ENCODE peak calls at places on chromosomes 2 and 18, in ten cellular contexts. J is ureter; Z is GM13976; O is ovary; L is mesendoderm; C is stimulated activated CD8-positive, alpha-beta memory T cell treated with anti-CD3 and anti-CD28 coated beads, Interleukin-15, amount 100 ng/mL, for 48 hours; V is ELR; U is activated effector memory CD4-positive, alpha-beta T cell treated with anti-CD3 and anti-CD28 coated beads, Interleukin-2, amount 50 U/mL, for 16 hours; M is LNCaP clone FGC; G is SIG-M5. E is an unnamed sample.

GRCh38 chr2:166628478-166629136 is 134.6 kb upstream of the SCN7A start:
- DNase-seq in J (no peak), Z (no peak), O (no peak), L (peak; percentile 82), C (no peak), V (no peak), U (no peak), M (no peak), G (no peak), E (no peak)

GRCh38 chr18:79644666-79645057 is 34.9 kb upstream of the CTDP1 start:
- DNase-seq in J (no peak), Z (no peak), O (no peak), L (no peak), C (no peak), V (peak; percentile 3), U (no peak), M (no peak), G (no peak), E (no peak)

GRCh38 chr2:118227698-118228508 is 139.6 kb downstream of the INSIG2 start:
- DNase-seq in J (no peak), Z (peak; percentile 22), O (no peak), L (no peak), C (no peak), V (no peak), U (no peak), M (peak; percentile 14), G (no peak), E (no peak)

GRCh38 chr2:155836439-155836838 is 496.1 kb downstream of the NR4A2 start:
- DNase-seq in J (no peak), Z (no peak), O (no peak), L (no peak), C (no peak), V (no peak), U (no peak), M (no peak), G (no peak), E (no peak)

GRCh38 chr2:241903121-241904010 is 33.8 kb downstream of the RTP5 start:
- DNase-seq in J (peak; percentile 41), Z (no peak), O (peak; percentile 41), L (no peak), C (no peak), V (no peak), U (peak; percentile 57), M (no peak), G (no peak), E (no peak)

GRCh38 chr2:134244091-134244490 is 9.8 kb upstream of the MGAT5 start:
- DNase-seq in J (no peak), Z (no peak), O (no peak), L (no peak), C (no peak), V (peak; percentile 31), U (no peak), M (no peak), G (no peak), E (no peak)

GRCh38 chr2:53209679-53210473 is 557.7 kb upstream of the CHAC2 start:
- DNase-seq in J (no peak), Z (no peak), O (no peak), L (no peak), C (no peak), V (no peak), U (no peak), M (no peak), G (no peak), E (no peak)

GRCh38 chr2:177983183-177983788 is 89.3 kb downstream of the PDE11A start:
- DNase-seq in J (no peak), Z (peak; percentile 53), O (no peak), L (peak; percentile 69), C (no peak), V (peak; percentile 74), U (no peak), M (peak; percentile 27), G (no peak), E (peak; percentile 54)

GRCh38 chr18:11849845-11850747 is 1.1 kb upstream of the CHMP1B start:
- DNase-seq in J (peak; percentile 69), Z (no peak), O (peak; percentile 64), L (peak; percentile 59), C (peak; percentile 38), V (peak; percentile 91), U (peak; percentile 86), M (no peak), G (no peak), E (peak; percentile 79)

GRCh38 chr2:38187416-38188127 is 111.6 kb upstream of the CYP1B1 start:
- DNase-seq in J (peak; percentile 59), Z (no peak), O (peak; percentile 81), L (no peak), C (no peak), V (peak; percentile 51), U (no peak), M (peak; percentile 27), G (no peak), E (peak; percentile 83)

GRCh38 chr18:55159027-55159426 is 199.8 kb upstream of the CCDC68 start:
- DNase-seq in J (no peak), Z (no peak), O (no peak), L (no peak), C (no peak), V (no peak), U (no peak), M (no peak), G (no peak), E (no peak)

E was measured in right lobe of liver.